ENCODE peak calls at places on chromosomes 12 and 14, in four cellular contexts. B is body of pancreas, A is thyroid gland, F is uterus. K is an unnamed sample.
A peak's percentile ranks its signal among the peaks of the same experiment; 100 is the strongest.

GRCh38 chr12:76464636-76465166 is 94.9 kb downstream of the OSBPL8 start:
- DNase-seq in A (no peak), B (no peak), F (no peak), K (no peak)

GRCh38 chr12:4899361-4899760 is 10.3 kb upstream of the KCNA1 start:
- DNase-seq in B (no peak), F (no peak), A (peak; percentile 19), K (no peak)

GRCh38 chr12:26102954-26103353 is 21.9 kb downstream of the BHLHE41 start:
- DNase-seq in A (no peak), F (no peak), B (no peak), K (no peak)

GRCh38 chr12:127809236-127809635 is 457.7 kb upstream of the TMEM132C start:
- DNase-seq in A (peak; percentile 15), B (peak; percentile 12), F (no peak), K (no peak)

GRCh38 chr12:47021298-47021697 is 58.1 kb upstream of the PCED1B start:
- DNase-seq in A (no peak), F (no peak), B (no peak), K (no peak)

GRCh38 chr14:37508500-37508899 is 86.5 kb downstream of the FOXA1 start:
- DNase-seq in B (no peak), A (no peak), F (no peak), K (no peak)

GRCh38 chr12:132494294-132495164 is 4.6 kb downstream of the FBRSL1 start:
- DNase-seq in B (peak; percentile 69), F (no peak), A (peak; percentile 67), K (no peak)

GRCh38 chr14:45715946-45716345 is 462.9 kb upstream of the MIS18BP1 start:
- DNase-seq in B (no peak), A (no peak), F (no peak), K (no peak)

GRCh38 chr12:131975228-131975627 is 25.5 kb downstream of the EP400 start:
- DNase-seq in A (no peak), F (no peak), B (no peak), K (no peak)

GRCh38 chr14:23058654-23059504 is 1.6 kb upstream of the CDH24 start:
- DNase-seq in B (no peak), F (no peak), A (no peak), K (peak; percentile 48)

GRCh38 chr12:56206373-56207166 is 15.2 kb downstream of the RNF41 start:
- DNase-seq in F (peak; percentile 38), B (peak; percentile 69), A (peak; percentile 36), K (peak; percentile 80)

GRCh38 chr12:108498136-108498535 is 16.9 kb upstream of the FICD start:
- DNase-seq in A (no peak), F (no peak), B (no peak), K (no peak)

GRCh38 chr14:60720962-60721330 is 3.2 kb downstream of the SIX4 start:
- DNase-seq in A (no peak), B (no peak), F (no peak), K (no peak)

GRCh38 chr14:75188520-75189267 is 12.3 kb upstream of the TMED10 start:
- DNase-seq in B (no peak), F (no peak), A (no peak), K (no peak)

GRCh38 chr12:113470871-113471618 is 626 bp downstream of the LHX5 start:
- DNase-seq in B (no peak), F (no peak), A (no peak), K (no peak)

GRCh38 chr12:115398311-115398781 is 714.4 kb upstream of the TBX3 start:
- DNase-seq in F (no peak), B (no peak), A (no peak), K (no peak)

GRCh38 chr14:57268161-57269067 is at the start of the genes AP5M1 and EXOC5:
- DNase-seq in A (peak; percentile 95), F (peak; percentile 85), B (peak; percentile 91), K (peak; percentile 94)

GRCh38 chr12:64030155-64030554 is 185.7 kb downstream of the SRGAP1 start:
- DNase-seq in A (no peak), F (no peak), B (no peak), K (no peak)

GRCh38 chr12:72647139-72647538 is 375.0 kb downstream of the TRHDE start:
- DNase-seq in A (no peak), F (no peak), B (no peak), K (no peak)

GRCh38 chr12:45975506-45975905 is 14.9 kb downstream of the SCAF11 start:
- DNase-seq in B (no peak), F (no peak), A (no peak), K (no peak)

GRCh38 chr14:81459912-81460311 is 59.8 kb upstream of the STON2 start:
- DNase-seq in A (no peak), B (no peak), F (no peak), K (no peak)

GRCh38 chr14:68541128-68541896 is 251.6 kb downstream of the ZFP36L1 start:
- DNase-seq in B (no peak), F (no peak), A (peak; percentile 48), K (no peak)

DNA sequence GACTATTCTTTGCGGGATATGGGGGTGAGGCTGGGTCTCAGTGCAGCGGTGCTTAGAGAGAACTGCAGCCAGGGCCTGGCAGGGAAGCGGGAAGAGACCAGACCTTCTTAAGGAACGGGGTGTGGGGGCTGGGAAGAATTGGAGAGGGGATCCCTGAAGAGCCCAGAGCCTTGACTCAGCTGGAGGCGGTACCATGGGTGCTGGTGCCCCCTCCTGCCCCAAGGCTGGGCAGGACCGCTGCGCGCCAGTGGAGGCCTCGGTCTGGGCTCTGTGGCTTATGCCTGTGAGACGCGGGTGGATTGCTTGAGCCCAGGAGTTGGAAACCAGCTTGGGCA is 1.3 kb upstream of the RNU7-1 start:
- DNase-seq in F (peak; percentile 45), A (no peak), B (no peak), K (no peak)
- H3K4me1 ChIP-seq in F (peaks cover 9% of the 10 kb centered on the region), A (peaks cover 45% of the 10 kb centered on the region), B (peaks cover 52% of the 10 kb centered on the region), K (peaks cover 24% of the 10 kb centered on the region)

GRCh38 chr12:14567311-14568195 is at the start of gene PLBD1:
- DNase-seq in F (peak; percentile 48), A (peak; percentile 89), B (peak; percentile 88), K (peak; percentile 72)
- H3K4me3 ChIP-seq in F (peak within 1 kb of the TSS; percentile 37), A (peak within 1 kb of the TSS; percentile 24), B (peak within 1 kb of the TSS; percentile 22), K (peak within 1 kb of the TSS; percentile 68)

DNA sequence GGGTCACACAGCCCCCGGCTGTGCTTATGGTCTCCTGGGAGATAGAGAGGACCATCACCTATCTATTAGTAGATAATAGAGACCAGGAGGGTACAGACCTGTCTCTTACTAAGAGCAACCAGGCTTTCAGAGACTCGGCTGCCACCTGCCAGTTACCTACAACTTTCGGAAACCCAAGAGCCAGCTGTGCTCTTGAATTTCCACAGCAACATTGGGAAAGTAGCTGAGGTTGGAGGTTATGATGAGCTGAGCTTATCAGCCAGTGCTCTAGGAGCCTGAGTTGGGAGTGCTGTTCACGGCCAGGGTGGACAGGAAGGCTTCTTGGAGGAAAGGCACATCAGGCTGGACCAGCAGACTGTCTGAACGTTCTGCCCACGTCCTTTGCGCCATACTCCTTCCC is 67.6 kb downstream of the RIN3 start:
- DNase-seq in A (no peak), F (no peak), B (no peak), K (no peak)
- TF ChIP-seq POLR2A in A (no peak), F (no peak), B (no peak), K (no peak)

GRCh38 chr12:109651596-109651995 is 62.0 kb upstream of the FAM222A start:
- DNase-seq in B (no peak), A (no peak), F (no peak), K (no peak)
- H3K4me1 ChIP-seq in B (no peaks in the 10 kb centered on the region), A (no peaks in the 10 kb centered on the region), F (no peaks in the 10 kb centered on the region), K (peaks cover 10% of the 10 kb centered on the region)

GRCh38 chr12:105559292-105559691 is 228.8 kb downstream of the C12orf75 start:
- DNase-seq in F (no peak), A (no peak), B (no peak), K (no peak)

GRCh38 chr12:105562727-105563072 is 232.2 kb downstream of the C12orf75 start:
- DNase-seq in A (no peak), F (no peak), B (no peak), K (no peak)

GRCh38 chr12:105567061-105567460 is 236.6 kb downstream of the C12orf75 start:
- DNase-seq in A (no peak), F (no peak), B (no peak), K (no peak)

GRCh38 chr12:105561981-105562726 is 231.7 kb downstream of the C12orf75 start:
- DNase-seq in F (peak; percentile 73), B (no peak), A (no peak), K (no peak)
- H3K4me3 ChIP-seq in F (no peak overlapping the region), B (no peak overlapping the region), A (no peak overlapping the region), K (no peak overlapping the region)